ENCODE peak calls at places on chromosomes 12 and 14, in five cellular contexts. One of them, this sample, is unnamed.

GRCh38 chr12:14769462-14769836 is 33.8 kb downstream of the WBP11 start:
- DNase-seq in IMR-90: peak
- DNase-seq in H1: no peak
- DNase-seq in H9: peak
- DNase-seq in mesenchymal stem cell: peak
- DNase-seq in this sample: no peak

GRCh38 chr14:56998728-56999127 is 188.4 kb upstream of the OTX2 start:
- DNase-seq in IMR-90: no peak
- DNase-seq in H1: no peak
- DNase-seq in H9: no peak
- DNase-seq in mesenchymal stem cell: no peak
- DNase-seq in this sample: no peak

GRCh38 chr12:113802966-113803828 is 162.9 kb downstream of the RBM19 start:
- DNase-seq in IMR-90: no peak
- DNase-seq in H1: no peak
- DNase-seq in H9: no peak
- DNase-seq in mesenchymal stem cell: no peak
- DNase-seq in this sample: no peak

GRCh38 chr12:49491823-49492222 is 47.0 kb upstream of the KCNH3 start:
- DNase-seq in IMR-90: no peak
- DNase-seq in H1: no peak
- DNase-seq in H9: no peak
- DNase-seq in mesenchymal stem cell: peak
- DNase-seq in this sample: no peak

GRCh38 chr12:13175499-13175898 is 21.0 kb upstream of the EMP1 start:
- DNase-seq in IMR-90: no peak
- DNase-seq in H1: no peak
- DNase-seq in H9: no peak
- DNase-seq in mesenchymal stem cell: no peak
- DNase-seq in this sample: no peak

GRCh38 chr12:508145-508544 is 48.4 kb downstream of the B4GALNT3 start:
- DNase-seq in IMR-90: no peak
- DNase-seq in H1: no peak
- DNase-seq in H9: no peak
- DNase-seq in mesenchymal stem cell: no peak
- DNase-seq in this sample: no peak

GRCh38 chr12:120444676-120445075 is 1.5 kb downstream of the TRIAP1 start:
- DNase-seq in IMR-90: no peak
- DNase-seq in H1: no peak
- DNase-seq in H9: no peak
- DNase-seq in mesenchymal stem cell: no peak
- DNase-seq in this sample: no peak

GRCh38 chr14:99350751-99351150 is 78.8 kb upstream of the BCL11B start:
- DNase-seq in IMR-90: no peak
- DNase-seq in H1: no peak
- DNase-seq in H9: no peak
- DNase-seq in mesenchymal stem cell: no peak
- DNase-seq in this sample: no peak

GRCh38 chr14:80395031-80395430 is 183.7 kb upstream of the DIO2 start:
- DNase-seq in IMR-90: peak
- DNase-seq in H1: no peak
- DNase-seq in H9: no peak
- DNase-seq in mesenchymal stem cell: no peak
- DNase-seq in this sample: no peak

GRCh38 chr12:47789141-47789540 is 16.1 kb downstream of the SLC48A1 start:
- DNase-seq in IMR-90: no peak
- DNase-seq in H1: no peak
- DNase-seq in H9: no peak
- DNase-seq in mesenchymal stem cell: no peak
- DNase-seq in this sample: no peak

GRCh38 chr14:74846968-74847549 is 28.9 kb downstream of the PROX2 start:
- DNase-seq in IMR-90: peak
- DNase-seq in H1: no peak
- DNase-seq in H9: no peak
- DNase-seq in mesenchymal stem cell: peak
- DNase-seq in this sample: no peak

GRCh38 chr14:32382704-32383103 is 53.6 kb downstream of the AKAP6 start:
- DNase-seq in IMR-90: no peak
- DNase-seq in H1: no peak
- DNase-seq in H9: no peak
- DNase-seq in mesenchymal stem cell: no peak
- DNase-seq in this sample: no peak

GRCh38 chr14:37369446-37369845 is 171.7 kb downstream of the MIPOL1 start:
- DNase-seq in IMR-90: no peak
- DNase-seq in H1: no peak
- DNase-seq in H9: no peak
- DNase-seq in mesenchymal stem cell: no peak
- DNase-seq in this sample: no peak

GRCh38 chr12:10966314-10966713 is 20.4 kb downstream of the TAS2R50 start:
- DNase-seq in IMR-90: no peak
- DNase-seq in H1: no peak
- DNase-seq in H9: no peak
- DNase-seq in mesenchymal stem cell: no peak
- DNase-seq in this sample: no peak

GRCh38 chr14:97499790-97500481 is 702.8 kb downstream of the VRK1 start:
- DNase-seq in IMR-90: no peak
- DNase-seq in H1: no peak
- DNase-seq in H9: no peak
- DNase-seq in mesenchymal stem cell: no peak
- DNase-seq in this sample: no peak

GRCh38 chr12:123062682-123063426 is 82.4 kb downstream of the ARL6IP4 start:
- DNase-seq in IMR-90: peak
- DNase-seq in H1: no peak
- DNase-seq in H9: no peak
- DNase-seq in mesenchymal stem cell: peak
- DNase-seq in this sample: no peak

GRCh38 chr14:89572566-89573398 is 155.7 kb upstream of the FOXN3 start:
- DNase-seq in IMR-90: no peak
- DNase-seq in H1: no peak
- DNase-seq in H9: no peak
- DNase-seq in mesenchymal stem cell: no peak
- DNase-seq in this sample: no peak

GRCh38 chr12:70919161-70919560 is 1.4 kb downstream of the PTPRR start:
- DNase-seq in IMR-90: no peak
- DNase-seq in H1: no peak
- DNase-seq in H9: no peak
- DNase-seq in mesenchymal stem cell: no peak
- DNase-seq in this sample: no peak

GRCh38 chr14:96824283-96824682 is 27.1 kb downstream of the VRK1 start:
- DNase-seq in IMR-90: peak
- DNase-seq in H1: no peak
- DNase-seq in H9: no peak
- DNase-seq in mesenchymal stem cell: peak
- DNase-seq in this sample: no peak

GRCh38 chr12:54701940-54702592 is 53.9 kb upstream of the DCD start:
- DNase-seq in IMR-90: peak
- DNase-seq in H1: no peak
- DNase-seq in H9: no peak
- DNase-seq in mesenchymal stem cell: peak
- DNase-seq in this sample: peak

GRCh38 chr12:127964717-127965116 is 302.3 kb upstream of the TMEM132C start:
- DNase-seq in IMR-90: no peak
- DNase-seq in H1: no peak
- DNase-seq in H9: no peak
- DNase-seq in mesenchymal stem cell: peak
- DNase-seq in this sample: no peak

GRCh38 chr12:124734224-124734788 is 129.4 kb downstream of the SCARB1 start:
- DNase-seq in IMR-90: peak
- DNase-seq in H1: peak
- DNase-seq in H9: peak
- DNase-seq in mesenchymal stem cell: peak
- DNase-seq in this sample: peak

GRCh38 chr14:90093942-90094595 is 32.3 kb downstream of the KCNK13 start:
- DNase-seq in IMR-90: no peak
- DNase-seq in H1: no peak
- DNase-seq in H9: no peak
- DNase-seq in mesenchymal stem cell: peak
- DNase-seq in this sample: no peak

GRCh38 chr12:102765736-102766135 is 151.3 kb downstream of the PAH start:
- DNase-seq in IMR-90: no peak
- DNase-seq in H1: no peak
- DNase-seq in H9: no peak
- DNase-seq in mesenchymal stem cell: no peak
- DNase-seq in this sample: no peak

GRCh38 chr14:84025258-84026012 is 1504.5 kb upstream of the FLRT2 start:
- DNase-seq in IMR-90: no peak
- DNase-seq in H1: no peak
- DNase-seq in H9: peak
- DNase-seq in mesenchymal stem cell: no peak
- DNase-seq in this sample: no peak

GRCh38 chr12:81245458-81245857 is 167.6 kb downstream of the ACSS3 start:
- DNase-seq in IMR-90: no peak
- DNase-seq in H1: no peak
- DNase-seq in H9: no peak
- DNase-seq in mesenchymal stem cell: no peak
- DNase-seq in this sample: no peak

GRCh38 chr12:108667349-108667748 is 33.7 kb upstream of the SELPLG start:
- DNase-seq in IMR-90: no peak
- DNase-seq in H1: no peak
- DNase-seq in H9: no peak
- DNase-seq in mesenchymal stem cell: peak
- DNase-seq in this sample: no peak

GRCh38 chr12:69897744-69898143 is 72.7 kb downstream of the MYRFL start:
- DNase-seq in IMR-90: peak
- DNase-seq in H1: no peak
- DNase-seq in H9: peak
- DNase-seq in mesenchymal stem cell: peak
- DNase-seq in this sample: no peak

GRCh38 chr14:21526672-21527319 is 650 bp upstream of the SALL2 start:
- DNase-seq in IMR-90: no peak
- DNase-seq in H1: peak
- DNase-seq in H9: peak
- DNase-seq in mesenchymal stem cell: no peak
- DNase-seq in this sample: peak
- H2BK15ac ChIP-seq in IMR-90: no peak
- H2BK15ac ChIP-seq in H1: peak
- H2BK15ac ChIP-seq in H9: no peak
- H2BK15ac ChIP-seq in mesenchymal stem cell: no peak
- H2BK15ac ChIP-seq in this sample: no peak

DNA sequence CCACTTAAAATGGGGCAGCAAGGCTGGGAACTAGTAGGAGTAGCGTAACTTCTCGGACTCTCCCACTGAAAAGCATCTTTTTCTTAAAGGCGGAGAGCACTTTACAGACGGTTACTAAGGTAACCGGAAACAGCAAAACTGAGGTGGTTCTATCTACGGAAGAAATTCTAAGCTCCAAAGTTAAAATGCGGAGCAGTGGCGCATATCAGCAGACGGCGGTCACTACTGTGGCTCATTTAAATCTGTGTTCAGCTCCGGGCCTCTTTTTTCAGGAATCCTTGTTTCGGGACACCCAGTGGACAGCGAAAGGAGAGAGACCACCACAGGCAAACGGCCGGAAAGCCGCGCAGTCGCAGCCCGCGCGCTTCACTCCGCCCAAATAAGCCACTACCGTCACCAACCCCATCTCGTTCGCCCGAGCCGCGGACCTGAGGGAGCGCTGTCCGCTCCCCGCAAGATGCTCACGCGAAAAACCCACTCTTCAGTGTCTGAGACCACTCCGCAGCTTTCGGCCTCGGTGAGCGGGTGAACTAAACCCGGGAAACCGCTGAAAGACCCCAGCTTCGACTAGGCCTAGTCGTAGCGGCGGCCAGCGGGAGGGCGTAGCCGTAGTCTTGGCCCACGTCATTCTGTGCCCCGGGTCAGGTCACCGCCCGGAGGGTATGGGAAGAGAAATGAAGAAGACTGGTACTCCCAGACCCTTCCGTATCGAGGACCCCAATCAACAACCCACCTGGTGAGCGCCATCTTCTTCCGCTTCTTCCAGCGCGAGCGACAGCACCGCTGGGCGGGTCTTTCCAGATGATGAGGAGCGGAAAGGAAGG is at the start of gene SNW1:
- DNase-seq in IMR-90: peak
- DNase-seq in H1: peak
- DNase-seq in H9: peak
- DNase-seq in mesenchymal stem cell: peak
- DNase-seq in this sample: peak
- H4K91ac ChIP-seq in IMR-90: peak
- H4K91ac ChIP-seq in H1: no peak
- H4K91ac ChIP-seq in H9: no peak
- H4K91ac ChIP-seq in mesenchymal stem cell: peak
- H4K91ac ChIP-seq in this sample: no peak

DNA sequence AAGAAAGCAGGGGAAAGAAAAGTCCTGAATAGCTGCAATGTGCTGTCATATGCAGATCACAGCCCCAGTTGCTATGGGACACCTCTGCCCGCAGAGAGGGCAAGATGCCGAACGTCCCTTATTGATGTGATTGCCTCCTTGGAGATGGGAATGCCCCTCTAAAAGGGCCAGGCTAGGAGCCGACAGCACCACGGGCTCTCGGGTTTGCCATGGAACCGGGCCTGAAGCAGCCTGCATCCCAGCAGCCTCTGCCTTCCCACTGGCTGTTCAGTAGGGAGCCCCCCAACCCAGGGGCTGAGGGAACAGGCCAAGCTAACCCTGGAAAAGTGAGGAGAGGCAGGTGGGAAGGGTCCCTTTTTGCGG is 223.3 kb downstream of the ZFP36L1 start:
- DNase-seq in IMR-90: no peak
- DNase-seq in H1: no peak
- DNase-seq in H9: no peak
- DNase-seq in mesenchymal stem cell: no peak
- DNase-seq in this sample: no peak
- H3K4ac ChIP-seq in IMR-90: no peak
- H3K4ac ChIP-seq in H1: no peak
- H3K4ac ChIP-seq in H9: no peak
- H3K4ac ChIP-seq in mesenchymal stem cell: no peak
- H3K4ac ChIP-seq in this sample: no peak

DNA sequence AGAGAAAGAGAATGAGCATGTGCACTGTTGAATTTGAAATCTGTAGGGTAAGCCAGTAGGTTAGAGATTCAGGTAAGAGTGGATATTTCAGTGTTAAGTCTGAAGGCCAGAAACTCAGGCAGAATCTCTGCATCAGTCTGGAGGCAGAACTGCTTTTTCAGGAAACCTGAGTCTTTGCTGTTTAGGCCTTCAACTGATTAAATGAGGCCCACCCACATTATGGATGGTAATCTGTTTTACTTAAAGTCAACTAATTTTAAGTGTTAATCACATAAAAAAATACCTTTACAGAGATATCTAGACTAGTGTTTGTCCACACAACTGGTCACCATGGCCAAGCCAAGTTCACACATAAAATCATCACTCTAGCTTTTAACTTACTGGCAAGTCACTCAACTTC is 205.0 kb upstream of the DDHD1 start:
- DNase-seq in IMR-90: no peak
- DNase-seq in H1: no peak
- DNase-seq in H9: no peak
- DNase-seq in mesenchymal stem cell: no peak
- DNase-seq in this sample: no peak
- H2BK15ac ChIP-seq in IMR-90: no peak
- H2BK15ac ChIP-seq in H1: no peak
- H2BK15ac ChIP-seq in H9: no peak
- H2BK15ac ChIP-seq in mesenchymal stem cell: no peak
- H2BK15ac ChIP-seq in this sample: no peak

DNA sequence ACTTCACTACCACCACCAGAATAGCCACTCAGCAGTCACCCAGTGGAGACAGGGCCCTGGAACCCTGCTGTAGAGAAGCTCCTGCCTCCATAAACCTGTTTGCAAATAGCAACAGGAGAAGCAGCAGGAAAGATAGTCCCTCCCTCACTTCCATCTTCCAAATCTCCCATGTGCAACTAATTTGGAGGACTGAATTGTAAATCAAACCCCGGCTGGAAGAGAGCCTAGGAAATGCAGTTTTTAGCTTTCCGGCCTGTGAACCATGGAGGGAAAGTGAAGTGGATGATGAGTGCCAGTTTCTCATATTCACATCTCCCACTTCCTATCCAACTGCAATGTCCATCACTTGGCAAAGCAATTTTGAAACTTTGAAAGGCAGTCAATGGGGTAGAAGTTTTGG is 167.2 kb upstream of the FRMD6 start:
- DNase-seq in IMR-90: no peak
- DNase-seq in H1: no peak
- DNase-seq in H9: no peak
- DNase-seq in mesenchymal stem cell: no peak
- DNase-seq in this sample: no peak
- H4K91ac ChIP-seq in IMR-90: no peak
- H4K91ac ChIP-seq in H1: no peak
- H4K91ac ChIP-seq in H9: no peak
- H4K91ac ChIP-seq in mesenchymal stem cell: no peak
- H4K91ac ChIP-seq in this sample: no peak